ENCODE peak calls at places on chromosome 3, in nine cellular contexts. X, K, O, G, P, E, L, H and A are unnamed samples.
A peak's percentile ranks its signal among the peaks of the same experiment; 100 is the strongest.

GRCh38 chr3:57161131-57161538 is 4.0 kb downstream of the IL17RD start:
- DNase-seq in X (no peak), K (no peak), O (peak; percentile 55), G (peak; percentile 95), P (no peak), E (no peak), L (no peak), H (no peak), A (no peak)

GRCh38 chr3:106401666-106402319 is 533.0 kb upstream of the CBLB start:
- DNase-seq in X (no peak), K (no peak), O (no peak), G (no peak), P (no peak), E (no peak), L (no peak), H (no peak), A (peak; percentile 34)

GRCh38 chr3:139534444-139534812 is 5.1 kb downstream of the RBP1 start:
- DNase-seq in X (peak; percentile 74), K (peak; percentile 50), O (no peak), G (peak; percentile 26), P (peak; percentile 45), E (no peak), L (peak; percentile 46), H (no peak), A (peak; percentile 94)

GRCh38 chr3:88188436-88188835 is 38.7 kb downstream of the C3orf38 start:
- DNase-seq in X (no peak), K (no peak), O (no peak), G (no peak), P (no peak), E (no peak), L (no peak), H (no peak), A (peak; percentile 28)

GRCh38 chr3:73581134-73581846 is 43.5 kb downstream of the PDZRN3 start:
- DNase-seq in X (no peak), K (no peak), O (no peak), G (no peak), P (no peak), E (no peak), L (no peak), H (no peak), A (no peak)

GRCh38 chr3:9087831-9088413 is 124.7 kb upstream of the RAD18 start:
- DNase-seq in X (no peak), K (peak; percentile 41), O (no peak), G (no peak), P (peak; percentile 41), E (no peak), L (no peak), H (no peak), A (no peak)

GRCh38 chr3:132448211-132448961 is 31.1 kb downstream of the DNAJC13 start:
- DNase-seq in X (no peak), K (peak; percentile 21), O (peak; percentile 14), G (no peak), P (peak; percentile 75), E (no peak), L (no peak), H (no peak), A (peak; percentile 5)

GRCh38 chr3:149464706-149465328 is 9.7 kb upstream of the TM4SF4 start:
- DNase-seq in X (no peak), K (no peak), O (no peak), G (no peak), P (no peak), E (no peak), L (no peak), H (no peak), A (no peak)

GRCh38 chr3:138594150-138594934 is at the start of gene CEP70:
- DNase-seq in X (peak; percentile 96), K (peak; percentile 84), O (peak; percentile 98), G (peak; percentile 81), P (peak; percentile 93), E (peak; percentile 73), L (peak; percentile 97), H (peak; percentile 92), A (peak; percentile 96)

GRCh38 chr3:150830094-150830681 is 67.2 kb upstream of the SIAH2 start:
- DNase-seq in X (no peak), K (no peak), O (peak; percentile 17), G (peak; percentile 1), P (no peak), E (no peak), L (no peak), H (no peak), A (peak; percentile 5)

DNA sequence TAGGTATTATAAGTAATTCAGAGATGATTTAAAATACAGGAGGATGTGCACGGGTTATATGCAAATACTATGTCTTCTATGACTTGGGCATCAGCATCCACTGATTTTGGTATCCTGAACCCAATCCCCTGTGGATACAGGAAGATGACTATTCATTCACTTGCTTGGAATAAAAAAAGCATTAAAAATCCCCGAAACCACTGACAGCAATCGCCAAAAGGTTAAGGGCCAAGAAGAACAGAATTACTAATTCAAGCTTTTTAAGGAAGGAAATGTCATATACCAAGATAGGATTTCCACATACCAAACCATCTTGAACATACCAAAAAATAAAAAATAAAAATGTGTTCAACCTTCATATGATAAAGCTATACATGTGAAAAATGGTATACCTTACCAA is 93.7 kb downstream of the DLG1 start:
- DNase-seq in X (no peak), K (no peak), O (no peak), G (no peak), P (no peak), E (no peak), L (no peak), H (no peak), A (no peak)
- TF ChIP-seq CTCF in X (no peak), K (no peak), O (no peak), G (no peak), P (no peak), E (no peak), L (no peak), H (no peak), A (no peak)

GRCh38 chr3:123552095-123552714 is 32.6 kb downstream of the HACD2 start:
- DNase-seq in X (no peak), K (no peak), O (no peak), G (no peak), P (no peak), E (no peak), L (no peak), H (no peak), A (peak; percentile 27)
- TF ChIP-seq CTCF in X (peak; percentile 38), K (no peak), O (peak; percentile 28), G (peak; percentile 61), P (peak; percentile 41), E (peak; percentile 64), L (peak; percentile 63), H (peak; percentile 30), A (peak; percentile 42)

GRCh38 chr3:127365383-127365782 is 77.5 kb upstream of the PRR20G start:
- DNase-seq in X (no peak), K (no peak), O (no peak), G (no peak), P (no peak), E (no peak), L (no peak), H (no peak), A (no peak)

GRCh38 chr3:127368186-127369032 is 80.6 kb upstream of the PRR20G start:
- DNase-seq in X (no peak), K (no peak), O (no peak), G (no peak), P (no peak), E (no peak), L (no peak), H (no peak), A (no peak)

GRCh38 chr3:127369356-127369935 is 81.6 kb upstream of the PRR20G start:
- DNase-seq in X (no peak), K (no peak), O (no peak), G (no peak), P (no peak), E (no peak), L (no peak), H (no peak), A (no peak)

GRCh38 chr3:127367593-127367992 is 79.7 kb upstream of the PRR20G start:
- DNase-seq in X (no peak), K (no peak), O (no peak), G (no peak), P (no peak), E (no peak), L (no peak), H (no peak), A (no peak)

DNA sequence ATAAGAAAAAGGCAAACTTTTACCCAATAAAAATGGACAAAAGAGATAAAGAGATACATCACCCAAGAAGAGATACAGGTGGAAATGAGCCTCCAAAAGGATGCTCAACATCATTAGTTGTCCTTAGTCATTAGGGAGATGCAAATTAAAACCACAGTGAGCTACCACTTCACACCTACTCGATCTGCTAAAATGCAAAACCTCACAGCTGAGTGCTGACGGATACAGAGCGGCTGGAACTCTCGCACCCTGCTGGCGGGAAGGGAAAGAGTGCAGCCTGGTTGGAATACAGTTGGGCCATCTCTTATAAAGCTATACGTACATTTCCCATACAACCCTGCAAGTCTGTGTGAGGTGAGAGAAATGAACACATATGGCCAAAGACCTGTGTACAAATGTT is 78.5 kb upstream of the PRR20G start:
- DNase-seq in X (no peak), K (no peak), O (no peak), G (no peak), P (no peak), E (no peak), L (no peak), H (no peak), A (no peak)
- TF ChIP-seq CTCF in X (no peak), K (no peak), O (no peak), G (peak; percentile 35), P (no peak), E (no peak), L (no peak), H (no peak), A (no peak)

GRCh38 chr3:66574091-66574490 is 73.3 kb upstream of the LRIG1 start:
- DNase-seq in X (no peak), K (no peak), O (no peak), G (no peak), P (no peak), E (no peak), L (no peak), H (no peak), A (no peak)

GRCh38 chr3:66577804-66578203 is 77.0 kb upstream of the LRIG1 start:
- DNase-seq in X (no peak), K (no peak), O (no peak), G (no peak), P (no peak), E (no peak), L (no peak), H (no peak), A (no peak)

GRCh38 chr3:66572090-66572632 is 71.3 kb upstream of the LRIG1 start:
- DNase-seq in X (no peak), K (no peak), O (no peak), G (no peak), P (no peak), E (no peak), L (no peak), H (no peak), A (no peak)

DNA sequence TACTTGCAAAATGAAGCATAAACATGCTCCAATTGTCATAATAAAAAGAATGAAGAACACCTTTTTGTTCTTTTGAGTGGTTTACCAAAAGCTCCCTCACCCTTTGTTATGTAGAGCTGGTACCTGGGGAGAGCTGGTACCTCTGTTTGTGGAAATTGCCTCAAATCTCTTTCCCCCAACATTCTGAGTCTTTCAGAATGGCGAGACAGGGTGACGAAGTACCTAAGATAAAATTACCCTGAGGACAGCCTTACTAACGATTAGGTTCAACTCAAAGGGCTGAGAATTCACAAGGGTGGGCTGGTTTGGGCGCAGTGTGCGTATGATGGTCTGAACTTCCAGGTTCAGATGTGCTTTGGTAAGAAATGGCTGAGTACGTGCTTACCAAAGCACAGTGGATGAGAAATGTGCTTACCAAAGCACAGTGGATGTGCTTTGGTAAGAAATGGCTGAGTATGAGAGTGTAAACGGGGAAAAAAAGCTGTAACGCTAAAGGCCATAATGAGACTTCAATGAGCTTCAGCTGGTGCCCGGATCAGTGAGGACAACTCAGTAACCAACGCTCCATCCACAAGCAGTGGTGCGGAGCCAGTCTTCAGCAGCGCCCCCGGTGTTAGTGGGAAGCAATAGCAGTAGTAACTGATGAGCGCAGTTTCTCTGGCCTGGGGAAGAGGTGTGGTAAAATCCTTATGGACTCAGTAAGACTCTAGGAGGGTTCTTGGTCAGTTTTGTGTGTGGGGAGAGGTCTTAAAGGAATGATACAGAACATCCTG is 72.3 kb upstream of the LRIG1 start:
- DNase-seq in X (peak; percentile 18), K (no peak), O (peak; percentile 46), G (no peak), P (no peak), E (no peak), L (no peak), H (peak; percentile 66), A (no peak)
- TF ChIP-seq CTCF in X (no peak), K (no peak), O (peak; percentile 38), G (peak; percentile 44), P (no peak), E (peak; percentile 69), L (no peak), H (peak; percentile 76), A (no peak)